ENCODE peak calls at places on chromosomes 12 and 14, in five cellular contexts. R is OCI-LY7; V is HepG2; B is endothelial cell; G is CD8-positive, alpha-beta T cell. L is an unnamed sample.

GRCh38 chr14:60396718-60397343 is 89.0 kb downstream of the C14orf39 start:
- DNase-seq in G (no peak), B (no peak), V (no peak), R (no peak), L (no peak)

GRCh38 chr12:32490801-32491200 is 91.4 kb downstream of the FGD4 start:
- DNase-seq in G (no peak), B (no peak), V (no peak), R (no peak), L (no peak)

GRCh38 chr14:91185721-91186120 is 58.8 kb downstream of the GPR68 start:
- DNase-seq in V (no peak), G (no peak), R (no peak), B (no peak), L (no peak)

GRCh38 chr14:79605863-79606262 is 605.4 kb downstream of the DIO2 start:
- DNase-seq in R (no peak), G (no peak), B (no peak), V (no peak), L (no peak)

GRCh38 chr12:10722502-10722904 is 620 bp downstream of the YBX3 start:
- DNase-seq in V (peak), G (peak), B (peak), R (peak), L (peak)

GRCh38 chr12:14366211-14366762 is 805 bp downstream of the ATF7IP start:
- DNase-seq in G (no peak), R (peak), B (no peak), V (peak), L (no peak)

GRCh38 chr14:33592298-33592697 is 358.6 kb downstream of the EGLN3 start:
- DNase-seq in V (no peak), B (no peak), R (no peak), G (no peak), L (no peak)

GRCh38 chr12:46133751-46134150 is 135.1 kb downstream of the SLC38A1 start:
- DNase-seq in R (no peak), V (no peak), G (no peak), B (no peak), L (no peak)

GRCh38 chr12:47558625-47559345 is 147.0 kb downstream of the RPAP3 start:
- DNase-seq in G (no peak), B (no peak), R (no peak), V (no peak), L (no peak)

GRCh38 chr12:45732936-45733335 is 3.4 kb downstream of the ARID2 start:
- DNase-seq in R (no peak), V (no peak), G (no peak), B (no peak), L (no peak)

GRCh38 chr12:110582286-110583136 is 607 bp downstream of the PPTC7 start:
- DNase-seq in R (peak), V (no peak), G (peak), B (peak), L (peak)

GRCh38 chr14:99199854-99200653 is 71.9 kb downstream of the BCL11B start:
- DNase-seq in G (no peak), B (no peak), V (no peak), R (no peak), L (no peak)

GRCh38 chr14:55220230-55220629 is 28.8 kb upstream of the DLGAP5 start:
- DNase-seq in V (no peak), G (no peak), R (no peak), B (no peak), L (no peak)

GRCh38 chr14:94373708-94374107 is 14.7 kb downstream of the SERPINA1 start:
- DNase-seq in R (no peak), V (no peak), G (no peak), B (no peak), L (no peak)

GRCh38 chr12:124520258-124520657 is 47.2 kb downstream of the NCOR2 start:
- DNase-seq in R (no peak), V (peak), G (no peak), B (no peak), L (no peak)

GRCh38 chr12:75756771-75757170 is 245.4 kb upstream of the KRR1 start:
- DNase-seq in B (no peak), R (no peak), V (no peak), G (no peak), L (no peak)

GRCh38 chr12:46661161-46661845 is 164.5 kb downstream of the SLC38A4 start:
- DNase-seq in R (peak), G (no peak), V (peak), B (peak), L (peak)

GRCh38 chr14:51806624-51807023 is 53.8 kb upstream of the GNG2 start:
- DNase-seq in V (no peak), B (no peak), R (no peak), G (no peak), L (no peak)

GRCh38 chr12:119229837-119230236 is 51.1 kb downstream of the HSPB8 start:
- DNase-seq in V (peak), G (no peak), B (peak), R (peak), L (no peak)

GRCh38 chr14:100096656-100097055 is 31.4 kb downstream of the EVL start:
- DNase-seq in R (no peak), B (no peak), V (no peak), G (no peak), L (no peak)

GRCh38 chr12:5546616-5547015 is 114.7 kb downstream of the NTF3 start:
- DNase-seq in G (no peak), B (no peak), R (no peak), V (no peak), L (no peak)

GRCh38 chr12:52969828-52970569 is 21.1 kb downstream of the KRT18 start:
- DNase-seq in B (no peak), G (no peak), V (peak), R (no peak), L (no peak)

GRCh38 chr12:108850854-108851573 is 6.4 kb downstream of the SSH1 start:
- DNase-seq in G (no peak), R (peak), V (no peak), B (no peak), L (peak)

GRCh38 chr14:104051092-104051813 is 34.2 kb upstream of the ASPG start:
- DNase-seq in V (no peak), G (no peak), R (no peak), B (no peak), L (no peak)

GRCh38 chr12:28328967-28329366 is 138.7 kb downstream of the CCDC91 start:
- DNase-seq in B (no peak), V (no peak), G (no peak), R (no peak), L (no peak)

GRCh38 chr14:95503365-95504134 is 12.9 kb downstream of the SYNE3 start:
- DNase-seq in B (no peak), V (no peak), G (no peak), R (no peak), L (peak)

GRCh38 chr12:53756300-53757094 is 4.7 kb upstream of the CISTR start:
- DNase-seq in B (no peak), V (no peak), R (peak), G (no peak), L (no peak)

GRCh38 chr12:40672650-40673319 is 19.5 kb upstream of the CNTN1 start:
- DNase-seq in V (no peak), G (no peak), B (no peak), R (no peak), L (no peak)

GRCh38 chr12:123966596-123966995 is 6.0 kb downstream of the CCDC92 start:
- DNase-seq in B (no peak), R (no peak), V (no peak), G (no peak), L (no peak)

GRCh38 chr12:116426391-116427136 is 132.6 kb upstream of the MAP1LC3B2 start:
- DNase-seq in B (peak), G (no peak), V (no peak), R (no peak), L (no peak)
- TF ChIP-seq CTCF in B (no peak), G (no peak), V (no peak), R (no peak), L (no peak)

GRCh38 chr12:30457621-30458289 is 237.9 kb downstream of the IPO8 start:
- DNase-seq in G (no peak), R (no peak), V (peak), B (no peak), L (no peak)
- TF ChIP-seq CTCF in G (no peak), R (peak), V (peak), B (peak), L (no peak)

GRCh38 chr12:93060666-93061413 is 131.7 kb upstream of the EEA1 start:
- DNase-seq in G (no peak), V (peak), R (no peak), B (no peak), L (peak)
- TF ChIP-seq CTCF in G (no peak), V (no peak), R (no peak), B (no peak), L (no peak)

DNA sequence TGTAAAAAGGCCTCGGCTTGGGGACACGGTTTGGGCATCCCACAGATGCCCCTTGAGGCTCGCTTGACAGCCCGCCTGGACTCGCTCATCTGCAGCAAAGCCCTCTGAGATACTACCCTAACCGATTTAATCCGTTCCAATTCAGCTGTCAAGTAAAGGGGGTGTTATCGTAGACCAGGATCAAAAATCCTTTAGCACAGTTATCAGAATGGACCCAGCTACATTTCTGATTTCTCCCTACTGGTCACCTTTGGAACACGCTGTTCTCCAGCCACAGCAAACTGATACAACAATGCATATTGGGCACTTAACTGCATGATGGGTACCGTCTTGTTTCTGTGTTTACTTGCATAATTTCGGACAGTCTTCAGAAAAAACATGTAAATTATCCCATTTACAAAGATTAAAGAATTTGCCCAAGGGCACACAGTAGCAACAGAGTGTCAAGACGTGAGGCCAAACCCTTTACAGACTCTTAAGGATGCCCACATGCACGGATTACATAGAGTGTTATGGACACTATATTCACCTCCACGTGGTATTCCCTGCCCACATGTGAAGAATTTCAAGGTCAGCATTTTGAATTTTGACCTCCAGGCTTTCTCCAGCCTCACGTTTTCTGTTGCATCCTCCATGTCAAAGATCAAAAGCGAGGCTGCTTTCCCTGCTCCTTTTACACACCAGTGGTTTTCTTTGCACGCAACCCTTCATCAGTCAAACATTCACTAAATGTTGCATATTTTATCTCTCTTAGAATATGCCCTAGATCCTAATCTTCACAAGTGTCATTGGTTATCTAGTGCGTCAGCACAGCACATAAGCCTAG is 3.2 kb upstream of the DUSP6 start:
- DNase-seq in G (no peak), B (no peak), R (no peak), V (peak), L (no peak)
- TF ChIP-seq CTCF in G (no peak), B (peak), R (peak), V (no peak), L (no peak)

GRCh38 chr12:61367281-61367785 is 892.9 kb upstream of the USP15 start:
- DNase-seq in B (no peak), V (no peak), G (no peak), R (peak), L (no peak)
- TF ChIP-seq CTCF in B (no peak), V (no peak), G (no peak), R (peak), L (no peak)

GRCh38 chr14:29463727-29464370 is 463.8 kb downstream of the PRKD1 start:
- DNase-seq in R (no peak), V (no peak), B (no peak), G (no peak), L (no peak)
- TF ChIP-seq CTCF in R (no peak), V (no peak), B (no peak), G (no peak), L (no peak)

DNA sequence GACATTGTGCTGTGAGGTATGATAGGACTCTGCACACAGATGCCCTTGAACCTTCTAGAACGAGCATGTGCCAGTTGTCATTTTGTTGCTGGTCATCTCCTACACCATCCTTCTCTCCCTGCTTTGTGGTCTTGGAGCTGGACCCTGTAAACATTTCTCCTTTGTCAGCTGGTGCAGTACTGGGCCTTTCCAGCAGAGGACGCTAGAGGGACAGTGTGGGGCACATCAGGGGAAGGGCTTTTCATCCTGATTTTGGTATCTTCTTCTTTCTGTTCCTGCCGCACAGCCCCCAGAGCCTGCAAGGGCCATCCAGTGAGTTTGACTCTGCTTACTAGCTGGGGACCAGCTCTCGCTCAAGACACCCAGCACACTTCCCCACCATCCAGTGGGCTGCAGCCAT is 484.6 kb downstream of the AACS start:
- DNase-seq in R (peak), G (no peak), V (no peak), B (peak), L (no peak)
- TF ChIP-seq CTCF in R (peak), G (no peak), V (peak), B (peak), L (peak)